ENCODE peak calls at places on chromosomes 5 and 9, in seven cellular contexts. V is activated CD8-positive, alpha-beta T cell treated with anti-CD3 and anti-CD28 coated beads for 36 hours; D is uterus; M is heart left ventricle; P is WTC11; Y is osteocyte; K is choroid plexus epithelial cell. R is an unnamed sample.

GRCh38 chr5:174204914-174205313 is 159.4 kb downstream of the NSG2 start:
- DNase-seq in V (no peak), D (no peak), M (no peak), P (peak), Y (no peak), K (no peak), R (peak)

GRCh38 chr9:127223810-127224177 is 40.8 kb upstream of the GARNL3 start:
- DNase-seq in V (peak), D (peak), M (no peak), P (peak), Y (no peak), K (no peak), R (no peak)

GRCh38 chr9:99353408-99353807 is 131.3 kb downstream of the SEC61B start:
- DNase-seq in V (no peak), D (peak), M (no peak), P (no peak), Y (no peak), K (peak), R (no peak)

GRCh38 chr9:4164356-4164755 is 135.5 kb downstream of the GLIS3 start:
- DNase-seq in V (no peak), D (no peak), M (no peak), P (no peak), Y (no peak), K (no peak), R (no peak)

GRCh38 chr9:19992556-19992955 is 203.7 kb upstream of the SLC24A2 start:
- DNase-seq in V (peak), D (no peak), M (no peak), P (no peak), Y (no peak), K (peak), R (no peak)

GRCh38 chr9:113853333-113853732 is 22.8 kb upstream of the ZNF618 start:
- DNase-seq in V (peak), D (no peak), M (no peak), P (peak), Y (no peak), K (no peak), R (no peak)

GRCh38 chr5:136123236-136123768 is 9.3 kb upstream of the SMAD5 start:
- DNase-seq in V (no peak), D (no peak), M (no peak), P (no peak), Y (no peak), K (no peak), R (no peak)

GRCh38 chr9:13034696-13035006 is 244.8 kb downstream of the MPDZ start:
- DNase-seq in V (no peak), D (no peak), M (no peak), P (no peak), Y (no peak), K (peak), R (no peak)

GRCh38 chr9:8364021-8364782 is 564.6 kb upstream of the DMAC1 start:
- DNase-seq in V (no peak), D (no peak), M (no peak), P (no peak), Y (no peak), K (no peak), R (no peak)

GRCh38 chr5:176863041-176863764 is 35.9 kb downstream of the HK3 start:
- DNase-seq in V (no peak), D (no peak), M (no peak), P (no peak), Y (no peak), K (no peak), R (no peak)

GRCh38 chr9:109329274-109330258 is 8.7 kb upstream of the EPB41L4B start:
- DNase-seq in V (no peak), D (no peak), M (no peak), P (no peak), Y (no peak), K (peak), R (no peak)

GRCh38 chr9:76223749-76224340 is 170.4 kb downstream of the RFK start:
- DNase-seq in V (no peak), D (no peak), M (no peak), P (no peak), Y (no peak), K (peak), R (no peak)

GRCh38 chr5:180330810-180331646 is 22.1 kb downstream of the GFPT2 start:
- DNase-seq in V (no peak), D (peak), M (no peak), P (no peak), Y (no peak), K (peak), R (peak)

GRCh38 chr9:89929721-89930480 is 325.1 kb downstream of the GADD45G start:
- DNase-seq in V (peak), D (peak), M (no peak), P (no peak), Y (no peak), K (no peak), R (no peak)

GRCh38 chr5:59640411-59640810 is 253.1 kb downstream of the PDE4D start:
- DNase-seq in V (no peak), D (no peak), M (peak), P (no peak), Y (no peak), K (peak), R (no peak)

GRCh38 chr5:103674739-103675138 is 112.2 kb upstream of the NUDT12 start:
- DNase-seq in V (no peak), D (no peak), M (no peak), P (no peak), Y (no peak), K (peak), R (no peak)

GRCh38 chr5:91443028-91443427 is 59.9 kb upstream of the ARRDC3 start:
- DNase-seq in V (no peak), D (no peak), M (no peak), P (no peak), Y (no peak), K (no peak), R (no peak)

GRCh38 chr9:134313470-134313869 is 12.8 kb upstream of the RXRA start:
- DNase-seq in V (no peak), D (no peak), M (peak), P (no peak), Y (no peak), K (no peak), R (no peak)

GRCh38 chr5:109998208-109998607 is 308.5 kb downstream of the MAN2A1 start:
- DNase-seq in V (no peak), D (no peak), M (no peak), P (no peak), Y (no peak), K (no peak), R (no peak)

GRCh38 chr5:57832873-57833272 is 350.3 kb upstream of the ACTBL2 start:
- DNase-seq in V (no peak), D (no peak), M (no peak), P (no peak), Y (no peak), K (no peak), R (no peak)

GRCh38 chr5:131224387-131225191 is 39.3 kb upstream of the CDC42SE2 start:
- DNase-seq in V (peak), D (no peak), M (peak), P (no peak), Y (no peak), K (peak), R (no peak)

GRCh38 chr5:174459071-174459702 is 265.2 kb upstream of the MSX2 start:
- DNase-seq in V (no peak), D (no peak), M (no peak), P (no peak), Y (no peak), K (no peak), R (no peak)

GRCh38 chr5:14946813-14947640 is 75.4 kb upstream of the ANKH start:
- DNase-seq in V (peak), D (no peak), M (no peak), P (no peak), Y (no peak), K (peak), R (no peak)

GRCh38 chr5:10307206-10308148 is at the start of gene CMBL:
- DNase-seq in V (peak), D (peak), M (peak), P (peak), Y (no peak), K (peak), R (no peak)

GRCh38 chr5:179623906-179624741 is 653 bp upstream of the HNRNPH1 start:
- DNase-seq in V (peak), D (peak), M (peak), P (peak), Y (no peak), K (peak), R (no peak)

GRCh38 chr9:78958887-78959286 is 612.9 kb upstream of the TLE4 start:
- DNase-seq in V (no peak), D (no peak), M (no peak), P (no peak), Y (no peak), K (peak), R (no peak)

GRCh38 chr9:109416135-109416706 is 81.9 kb downstream of the PTPN3 start:
- DNase-seq in V (peak), D (no peak), M (no peak), P (no peak), Y (no peak), K (no peak), R (no peak)

GRCh38 chr9:9612755-9613154 is 1000.0 kb downstream of the PTPRD start:
- DNase-seq in V (no peak), D (no peak), M (no peak), P (no peak), Y (no peak), K (no peak), R (no peak)

GRCh38 chr9:92728831-92729734 is 35.5 kb downstream of the BICD2 start:
- DNase-seq in V (no peak), D (no peak), M (peak), P (no peak), Y (peak), K (peak), R (no peak)

GRCh38 chr9:83708515-83709158 is 879 bp upstream of the UBQLN1 start:
- DNase-seq in V (peak), D (peak), M (peak), P (peak), Y (peak), K (peak), R (peak)
- TF ChIP-seq CTCF in V (no peak), D (no peak), M (no peak), P (no peak), Y (peak), K (no peak), R (no peak)

GRCh38 chr5:162096448-162096847 is 28.9 kb downstream of the GABRG2 start:
- DNase-seq in V (no peak), D (no peak), M (no peak), P (no peak), Y (no peak), K (no peak), R (no peak)
- TF ChIP-seq CTCF in V (no peak), D (no peak), M (no peak), P (no peak), Y (no peak), K (no peak), R (no peak)

GRCh38 chr5:169003721-169004481 is 297.0 kb downstream of the SLIT3 start:
- DNase-seq in V (no peak), D (peak), M (no peak), P (peak), Y (no peak), K (no peak), R (no peak)
- TF ChIP-seq CTCF in V (no peak), D (peak), M (no peak), P (no peak), Y (peak), K (peak), R (peak)

GRCh38 chr5:140169410-140169809 is 5.6 kb upstream of the CYSTM1 start:
- DNase-seq in V (no peak), D (no peak), M (no peak), P (no peak), Y (no peak), K (peak), R (no peak)
- TF ChIP-seq CTCF in V (no peak), D (no peak), M (no peak), P (no peak), Y (no peak), K (peak), R (no peak)

GRCh38 chr9:72365525-72366256 is 683 bp upstream of the ZFAND5 start:
- DNase-seq in V (peak), D (peak), M (peak), P (peak), Y (peak), K (peak), R (peak)
- TF ChIP-seq CTCF in V (no peak), D (peak), M (no peak), P (no peak), Y (peak), K (peak), R (no peak)

DNA sequence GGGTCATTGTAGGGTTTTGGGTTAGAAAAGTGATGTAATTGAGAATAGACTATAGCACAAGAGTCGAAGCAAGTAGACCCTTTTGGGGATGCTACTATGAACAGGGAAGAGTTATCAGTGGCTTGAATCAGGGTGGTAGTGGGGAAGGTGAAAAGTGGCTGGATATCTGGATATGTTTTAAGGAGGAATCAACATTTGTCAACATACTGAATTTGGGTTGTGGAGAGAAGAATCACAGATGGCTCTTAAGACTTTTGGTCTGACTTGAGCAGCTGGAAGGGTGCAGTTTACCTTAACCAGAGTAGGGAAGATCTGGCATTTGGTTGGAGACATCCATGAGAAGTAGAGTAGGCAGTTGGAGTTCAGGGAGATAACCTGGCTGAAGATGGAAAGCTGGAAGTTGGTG is 38.5 kb upstream of the FCHO2 start:
- DNase-seq in V (no peak), D (no peak), M (no peak), P (no peak), Y (no peak), K (no peak), R (no peak)
- TF ChIP-seq CTCF in V (no peak), D (no peak), M (no peak), P (no peak), Y (no peak), K (no peak), R (no peak)

GRCh38 chr9:118594428-118594827 is 774.8 kb downstream of the BRINP1 start:
- DNase-seq in V (no peak), D (no peak), M (no peak), P (no peak), Y (no peak), K (no peak), R (no peak)

GRCh38 chr9:118596374-118597015 is 772.7 kb downstream of the BRINP1 start:
- DNase-seq in V (no peak), D (no peak), M (no peak), P (no peak), Y (no peak), K (no peak), R (no peak)

DNA sequence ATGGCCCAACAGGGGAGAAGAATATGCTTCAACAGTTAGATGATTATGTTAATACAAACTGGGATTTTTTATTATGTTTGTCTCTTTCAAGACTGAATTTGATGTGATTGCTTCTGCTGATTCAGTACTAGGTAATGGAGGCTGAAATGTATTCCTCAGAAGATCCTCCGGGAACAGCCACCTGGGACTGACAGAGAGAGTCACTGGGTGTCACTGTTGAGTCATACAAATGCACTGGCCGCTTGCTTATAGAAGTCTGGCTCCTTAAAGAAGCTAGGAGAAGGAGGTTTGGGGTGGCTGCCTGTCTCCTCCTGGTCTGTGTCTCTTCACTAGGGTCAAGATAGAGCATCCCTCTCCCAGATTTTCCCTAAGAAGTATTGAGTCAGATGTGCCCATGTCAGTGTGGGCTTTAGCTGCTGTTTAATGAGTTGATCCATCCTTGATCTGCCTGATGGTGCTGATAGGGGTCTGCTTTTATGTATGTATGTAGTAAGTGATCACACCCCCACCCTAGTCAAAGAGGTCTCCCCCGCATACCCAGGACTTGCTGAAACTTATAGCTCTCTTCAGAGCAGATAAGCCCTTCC is 773.4 kb downstream of the BRINP1 start:
- DNase-seq in V (peak), D (no peak), M (no peak), P (peak), Y (no peak), K (peak), R (no peak)
- TF ChIP-seq CTCF in V (no peak), D (no peak), M (no peak), P (peak), Y (peak), K (peak), R (no peak)

DNA sequence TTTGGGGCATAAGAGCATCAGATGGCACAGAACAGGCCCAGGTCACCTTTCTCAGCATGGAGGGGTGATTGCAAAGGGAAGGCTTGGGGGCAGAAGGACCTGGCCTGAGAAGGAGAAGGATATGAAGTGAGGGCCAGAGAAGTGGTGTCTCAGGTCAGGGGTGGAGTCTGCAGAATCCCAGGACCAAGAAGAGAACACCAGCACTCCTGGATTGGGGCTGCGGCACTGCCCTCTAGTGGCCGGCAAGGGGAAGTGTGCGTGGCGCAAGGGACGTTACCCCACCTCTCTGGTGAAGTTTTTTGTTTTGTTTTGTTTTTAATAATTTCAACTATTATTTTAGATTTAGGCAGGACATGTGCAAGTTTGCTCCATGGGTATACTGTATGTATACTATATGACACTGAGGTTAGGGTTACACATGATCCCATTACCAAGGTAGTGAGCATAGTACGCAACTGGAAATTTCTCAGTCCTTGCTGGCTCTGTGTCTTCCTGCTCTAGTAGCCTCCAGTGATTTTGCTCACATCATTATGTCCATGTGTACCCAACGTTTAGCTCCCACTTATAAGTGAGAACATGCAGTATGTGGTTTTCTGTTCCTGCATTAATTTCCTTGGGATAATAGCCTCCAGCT is 1548.6 kb downstream of the EFNA5 start:
- DNase-seq in V (peak), D (no peak), M (no peak), P (peak), Y (no peak), K (peak), R (no peak)
- TF ChIP-seq CTCF in V (peak), D (no peak), M (peak), P (peak), Y (peak), K (peak), R (no peak)

GRCh38 chr5:116023619-116024018 is 8.7 kb upstream of the ARL14EPL start:
- DNase-seq in V (no peak), D (no peak), M (no peak), P (no peak), Y (no peak), K (no peak), R (no peak)
- TF ChIP-seq CTCF in V (no peak), D (no peak), M (no peak), P (no peak), Y (no peak), K (no peak), R (no peak)

GRCh38 chr5:36417668-36418067 is 116.0 kb upstream of the RANBP3L start:
- DNase-seq in V (no peak), D (no peak), M (no peak), P (peak), Y (no peak), K (no peak), R (no peak)

GRCh38 chr5:36416605-36417004 is 114.9 kb upstream of the RANBP3L start:
- DNase-seq in V (no peak), D (no peak), M (no peak), P (no peak), Y (no peak), K (no peak), R (no peak)

GRCh38 chr5:36417221-36417620 is 115.5 kb upstream of the RANBP3L start:
- DNase-seq in V (no peak), D (no peak), M (no peak), P (no peak), Y (no peak), K (no peak), R (no peak)

GRCh38 chr5:36418172-36418979 is 116.7 kb upstream of the RANBP3L start:
- DNase-seq in V (no peak), D (no peak), M (no peak), P (no peak), Y (no peak), K (no peak), R (no peak)

DNA sequence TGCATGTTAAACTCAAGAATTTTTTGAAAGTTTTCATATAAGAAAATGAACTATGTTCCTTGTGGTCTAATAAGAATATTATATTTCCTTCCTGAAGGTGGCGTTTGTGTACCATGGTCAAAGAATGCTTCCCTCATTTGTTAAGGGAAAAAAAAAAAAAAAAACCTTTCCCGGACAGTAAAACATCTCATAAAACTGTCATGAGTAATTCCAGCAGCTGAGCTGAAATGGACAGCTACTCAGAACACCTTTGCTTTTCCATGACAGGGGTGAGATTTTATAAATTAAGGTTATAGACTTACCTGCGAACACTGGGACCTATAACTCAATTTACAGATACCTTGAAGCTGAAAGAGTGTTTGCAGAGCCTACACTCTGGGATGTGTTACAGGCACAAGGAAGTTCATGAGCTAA is 113.2 kb upstream of the RANBP3L start:
- DNase-seq in V (no peak), D (no peak), M (no peak), P (no peak), Y (no peak), K (peak), R (no peak)
- TF ChIP-seq CTCF in V (no peak), D (peak), M (peak), P (peak), Y (peak), K (peak), R (no peak)

R was measured in coronary artery.